ENCODE peak calls at places on chromosomes 5 and 9, in six cellular contexts. One of them, this sample, is unnamed.

GRCh38 chr5:111779260-111780254 is 22.6 kb upstream of the NREP start:
- DNase-seq in GM23248: peak; percentile 35
- DNase-seq in GM12865: no peak
- DNase-seq in thyroid gland: peak; percentile 25
- DNase-seq in pancreas: no peak
- DNase-seq in neuronal stem cell: no peak
- DNase-seq in this sample: no peak

GRCh38 chr9:4177970-4178758 is 121.7 kb downstream of the GLIS3 start:
- DNase-seq in GM12865: no peak
- DNase-seq in thyroid gland: no peak
- DNase-seq in GM23248: no peak
- DNase-seq in neuronal stem cell: no peak
- DNase-seq in pancreas: no peak
- DNase-seq in this sample: no peak

GRCh38 chr9:109143881-109144562 is 23.0 kb downstream of the FRRS1L start:
- DNase-seq in GM12865: peak; percentile 80
- DNase-seq in GM23248: peak; percentile 50
- DNase-seq in thyroid gland: no peak
- DNase-seq in neuronal stem cell: no peak
- DNase-seq in pancreas: no peak
- DNase-seq in this sample: no peak

GRCh38 chr5:61020415-61020814 is 75.4 kb downstream of the NDUFAF2 start:
- DNase-seq in neuronal stem cell: no peak
- DNase-seq in GM12865: no peak
- DNase-seq in thyroid gland: peak; percentile 15
- DNase-seq in GM23248: no peak
- DNase-seq in pancreas: no peak
- DNase-seq in this sample: no peak

GRCh38 chr9:87213948-87214347 is 266.6 kb upstream of the GAS1 start:
- DNase-seq in GM23248: peak; percentile 77
- DNase-seq in GM12865: no peak
- DNase-seq in neuronal stem cell: no peak
- DNase-seq in pancreas: no peak
- DNase-seq in thyroid gland: no peak
- DNase-seq in this sample: no peak

GRCh38 chr5:171706736-171707440 is 78.7 kb upstream of the SMIM23 start:
- DNase-seq in GM23248: no peak
- DNase-seq in neuronal stem cell: no peak
- DNase-seq in pancreas: no peak
- DNase-seq in GM12865: no peak
- DNase-seq in thyroid gland: no peak
- DNase-seq in this sample: no peak

GRCh38 chr9:38346811-38347735 is 45.4 kb upstream of the ALDH1B1 start:
- DNase-seq in GM12865: no peak
- DNase-seq in GM23248: no peak
- DNase-seq in neuronal stem cell: no peak
- DNase-seq in pancreas: no peak
- DNase-seq in thyroid gland: no peak
- DNase-seq in this sample: no peak

GRCh38 chr9:31519826-31520225 is 864.6 kb upstream of the ACO1 start:
- DNase-seq in GM12865: no peak
- DNase-seq in GM23248: no peak
- DNase-seq in pancreas: no peak
- DNase-seq in thyroid gland: no peak
- DNase-seq in neuronal stem cell: no peak
- DNase-seq in this sample: no peak

GRCh38 chr9:124001445-124001799 is 10.1 kb upstream of the LHX2 start:
- DNase-seq in neuronal stem cell: no peak
- DNase-seq in GM23248: no peak
- DNase-seq in thyroid gland: no peak
- DNase-seq in pancreas: no peak
- DNase-seq in GM12865: no peak
- DNase-seq in this sample: no peak

GRCh38 chr9:126248680-126249079 is 77.9 kb upstream of the MVB12B start:
- DNase-seq in GM12865: no peak
- DNase-seq in neuronal stem cell: no peak
- DNase-seq in pancreas: no peak
- DNase-seq in thyroid gland: no peak
- DNase-seq in GM23248: peak; percentile 87
- DNase-seq in this sample: no peak

GRCh38 chr5:53322257-53322656 is 158.2 kb upstream of the FST start:
- DNase-seq in pancreas: no peak
- DNase-seq in neuronal stem cell: no peak
- DNase-seq in thyroid gland: no peak
- DNase-seq in GM23248: no peak
- DNase-seq in GM12865: no peak
- DNase-seq in this sample: no peak

GRCh38 chr5:153965102-153965645 is 73.5 kb downstream of the FAM114A2 start:
- DNase-seq in thyroid gland: peak; percentile 29
- DNase-seq in GM23248: peak; percentile 69
- DNase-seq in GM12865: peak; percentile 64
- DNase-seq in neuronal stem cell: peak; percentile 78
- DNase-seq in pancreas: no peak
- DNase-seq in this sample: peak; percentile 66

GRCh38 chr9:130945173-130945572 is 6.1 kb upstream of the FIBCD1 start:
- DNase-seq in GM12865: no peak
- DNase-seq in pancreas: no peak
- DNase-seq in GM23248: no peak
- DNase-seq in neuronal stem cell: no peak
- DNase-seq in thyroid gland: no peak
- DNase-seq in this sample: no peak

GRCh38 chr5:180868960-180869359 is 7.9 kb upstream of the ZFP62 start:
- DNase-seq in GM12865: peak; percentile 80
- DNase-seq in thyroid gland: peak; percentile 93
- DNase-seq in neuronal stem cell: peak; percentile 82
- DNase-seq in GM23248: peak; percentile 78
- DNase-seq in pancreas: peak; percentile 85
- DNase-seq in this sample: peak; percentile 73

GRCh38 chr9:27572566-27572917 is 739 bp downstream of the C9orf72 start:
- DNase-seq in thyroid gland: peak; percentile 50
- DNase-seq in neuronal stem cell: no peak
- DNase-seq in GM12865: peak; percentile 73
- DNase-seq in GM23248: peak; percentile 74
- DNase-seq in pancreas: no peak
- DNase-seq in this sample: no peak

GRCh38 chr9:98333703-98334582 is 78.5 kb upstream of the TBC1D2 start:
- DNase-seq in pancreas: no peak
- DNase-seq in GM23248: peak; percentile 86
- DNase-seq in thyroid gland: no peak
- DNase-seq in neuronal stem cell: no peak
- DNase-seq in GM12865: no peak
- DNase-seq in this sample: no peak

GRCh38 chr9:136361047-136361756 is 2.3 kb downstream of the DNLZ start:
- DNase-seq in GM23248: peak; percentile 55
- DNase-seq in pancreas: no peak
- DNase-seq in GM12865: no peak
- DNase-seq in thyroid gland: no peak
- DNase-seq in neuronal stem cell: no peak
- DNase-seq in this sample: no peak

GRCh38 chr5:116133281-116133680 is 48.5 kb downstream of the COMMD10 start:
- DNase-seq in GM23248: no peak
- DNase-seq in thyroid gland: no peak
- DNase-seq in GM12865: no peak
- DNase-seq in neuronal stem cell: no peak
- DNase-seq in pancreas: no peak
- DNase-seq in this sample: no peak

GRCh38 chr5:112957970-112958773 is 18.4 kb upstream of the DCP2 start:
- DNase-seq in thyroid gland: peak; percentile 89
- DNase-seq in GM23248: peak; percentile 98
- DNase-seq in neuronal stem cell: no peak
- DNase-seq in GM12865: peak; percentile 75
- DNase-seq in pancreas: peak; percentile 70
- DNase-seq in this sample: no peak

DNA sequence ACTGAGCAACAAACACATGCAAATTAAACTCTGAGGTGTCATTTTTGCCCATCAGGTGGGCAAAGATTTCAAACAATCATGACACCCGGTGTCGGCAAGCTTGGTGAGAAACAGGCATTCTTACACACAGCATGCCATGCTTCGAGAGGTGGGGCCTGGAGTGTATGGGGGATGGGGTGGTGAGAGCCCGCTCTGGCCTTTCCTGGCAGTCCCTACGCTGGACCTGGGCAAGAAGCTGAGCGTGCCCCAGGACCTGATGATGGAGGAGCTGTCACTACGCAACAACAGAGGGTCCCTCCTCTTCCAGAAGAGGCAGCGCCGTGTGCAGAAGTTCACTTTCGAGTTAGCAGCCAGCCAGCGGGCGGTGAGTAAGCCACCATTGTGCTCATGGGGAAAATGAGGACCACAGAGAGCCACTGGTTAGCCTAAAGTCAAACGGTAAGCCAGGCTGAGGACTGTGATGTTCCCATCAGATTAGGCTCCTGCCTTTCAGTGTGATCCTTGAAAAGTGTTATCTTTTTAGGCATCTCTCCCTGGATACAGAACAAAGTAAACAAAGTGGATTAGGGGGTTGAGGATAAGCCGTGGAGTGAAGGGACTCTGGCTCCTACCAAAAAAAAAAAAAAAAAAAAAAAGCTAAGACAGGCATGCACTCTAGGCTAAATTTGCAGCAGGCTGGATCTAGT is 9.4 kb downstream of the MYOZ3 start:
- DNase-seq in GM12865: no peak
- DNase-seq in GM23248: no peak
- DNase-seq in neuronal stem cell: no peak
- DNase-seq in thyroid gland: no peak
- DNase-seq in pancreas: no peak
- DNase-seq in this sample: no peak
- H3K4me3 ChIP-seq in GM12865: no peak overlapping the region
- H3K4me3 ChIP-seq in GM23248: no peak overlapping the region
- H3K4me3 ChIP-seq in neuronal stem cell: no peak overlapping the region
- H3K4me3 ChIP-seq in thyroid gland: no peak overlapping the region
- H3K4me3 ChIP-seq in pancreas: no peak overlapping the region
- H3K4me3 ChIP-seq in this sample: no peak overlapping the region

DNA sequence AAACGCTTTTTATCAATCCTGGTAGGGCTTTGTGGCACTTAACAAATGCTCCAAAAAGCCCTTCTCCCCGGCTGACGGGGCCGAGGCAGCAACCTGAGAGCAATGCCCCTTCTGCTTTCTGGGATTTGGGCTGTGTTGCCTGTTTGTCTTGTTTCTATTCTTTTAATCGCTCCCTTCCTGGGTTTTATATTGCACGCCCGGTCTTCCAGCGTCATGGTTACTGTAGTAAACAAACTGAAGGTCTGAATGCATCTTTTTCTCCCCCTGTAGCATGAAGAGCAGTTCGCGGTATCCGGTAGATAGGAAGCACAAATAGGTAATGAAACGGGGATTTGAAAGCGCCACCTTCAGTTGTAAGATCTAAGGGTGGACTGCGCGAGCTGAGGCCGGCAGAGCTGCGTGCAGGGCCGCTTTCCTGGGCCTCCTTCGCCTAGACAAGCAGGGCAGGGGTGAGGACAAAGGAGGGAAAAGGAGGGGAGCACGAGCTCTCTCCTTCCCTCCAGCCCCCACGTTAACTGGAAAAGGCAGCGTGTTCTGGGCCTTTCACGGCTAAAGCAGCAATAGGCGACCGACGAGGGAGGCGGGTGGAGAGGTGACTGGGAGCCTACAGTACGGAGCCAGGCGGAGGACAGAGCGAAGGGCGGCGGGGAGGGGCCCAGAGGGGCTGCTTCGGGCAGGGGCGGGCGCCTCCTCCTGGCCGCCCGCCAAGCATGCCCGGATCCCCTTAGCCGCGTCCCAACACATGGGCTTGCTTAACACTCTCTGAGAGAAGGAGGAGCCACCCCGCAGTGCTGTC is 49.3 kb upstream of the ZNF366 start:
- DNase-seq in neuronal stem cell: peak; percentile 48
- DNase-seq in GM12865: peak; percentile 83
- DNase-seq in thyroid gland: peak; percentile 72
- DNase-seq in pancreas: peak; percentile 68
- DNase-seq in GM23248: peak; percentile 73
- DNase-seq in this sample: peak; percentile 65
- H3K4me3 ChIP-seq in neuronal stem cell: no peak overlapping the region
- H3K4me3 ChIP-seq in GM12865: peak overlapping the region; percentile 57
- H3K4me3 ChIP-seq in thyroid gland: no peak overlapping the region
- H3K4me3 ChIP-seq in pancreas: no peak overlapping the region
- H3K4me3 ChIP-seq in GM23248: peak overlapping the region; percentile 64
- H3K4me3 ChIP-seq in this sample: peak overlapping the region; percentile 50

GRCh38 chr5:14257995-14258403 is 114.9 kb downstream of the TRIO start:
- DNase-seq in thyroid gland: no peak
- DNase-seq in GM12865: peak; percentile 86
- DNase-seq in GM23248: no peak
- DNase-seq in pancreas: no peak
- DNase-seq in neuronal stem cell: no peak
- DNase-seq in this sample: no peak
- H3K4me3 ChIP-seq in thyroid gland: no peak overlapping the region
- H3K4me3 ChIP-seq in GM12865: peak overlapping the region; percentile 33
- H3K4me3 ChIP-seq in GM23248: no peak overlapping the region
- H3K4me3 ChIP-seq in pancreas: no peak overlapping the region
- H3K4me3 ChIP-seq in neuronal stem cell: no peak overlapping the region
- H3K4me3 ChIP-seq in this sample: no peak overlapping the region

GRCh38 chr5:159053216-159053615 is 46.5 kb downstream of the EBF1 start:
- DNase-seq in thyroid gland: no peak
- DNase-seq in neuronal stem cell: no peak
- DNase-seq in GM12865: peak; percentile 15
- DNase-seq in pancreas: no peak
- DNase-seq in GM23248: no peak
- DNase-seq in this sample: no peak

GRCh38 chr5:159053708-159054107 is 46.0 kb downstream of the EBF1 start:
- DNase-seq in thyroid gland: no peak
- DNase-seq in neuronal stem cell: no peak
- DNase-seq in GM23248: no peak
- DNase-seq in pancreas: no peak
- DNase-seq in GM12865: no peak
- DNase-seq in this sample: no peak

GRCh38 chr5:159051431-159052281 is 48.1 kb downstream of the EBF1 start:
- DNase-seq in pancreas: peak; percentile 69
- DNase-seq in neuronal stem cell: no peak
- DNase-seq in GM12865: peak; percentile 80
- DNase-seq in thyroid gland: peak; percentile 39
- DNase-seq in GM23248: peak; percentile 80
- DNase-seq in this sample: peak; percentile 59

GRCh38 chr5:159050408-159051091 is 49.2 kb downstream of the EBF1 start:
- DNase-seq in thyroid gland: no peak
- DNase-seq in neuronal stem cell: no peak
- DNase-seq in GM23248: peak; percentile 91
- DNase-seq in GM12865: peak; percentile 86
- DNase-seq in pancreas: no peak
- DNase-seq in this sample: no peak

DNA sequence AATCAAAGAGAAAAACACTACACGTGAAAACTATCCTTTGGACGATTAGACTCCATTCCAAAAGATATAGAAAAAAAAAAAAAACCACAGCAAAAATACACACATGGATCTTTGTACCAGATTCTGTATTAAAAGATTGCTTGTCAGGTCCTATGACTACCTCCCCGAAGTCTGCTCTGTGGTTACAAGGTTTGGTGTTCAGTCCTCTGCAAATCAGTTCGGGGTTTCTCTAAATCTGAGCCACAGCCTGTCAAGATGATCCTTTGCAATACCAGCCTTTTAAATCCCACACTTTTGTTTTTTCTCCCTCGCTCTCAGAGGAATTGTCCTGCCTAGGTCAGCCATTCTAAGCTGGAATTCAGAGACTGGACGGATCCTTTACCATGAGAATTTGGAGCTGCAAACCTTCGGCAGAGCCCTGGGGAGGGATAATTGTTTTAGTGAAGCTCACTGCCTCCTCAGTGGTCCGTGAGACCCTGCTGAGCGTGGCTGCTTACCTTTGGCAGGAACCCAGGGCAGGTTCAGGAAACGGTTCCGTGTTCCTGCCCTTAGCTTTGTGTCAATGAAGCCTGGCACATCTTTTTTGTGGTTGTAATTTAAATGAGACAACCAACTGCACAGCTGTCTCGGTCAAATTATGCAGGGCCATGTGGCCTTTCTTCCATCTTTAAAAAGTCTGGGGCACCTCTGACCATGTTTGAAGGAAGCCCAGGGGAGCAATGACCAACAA is 47.3 kb downstream of the EBF1 start:
- DNase-seq in thyroid gland: no peak
- DNase-seq in pancreas: no peak
- DNase-seq in GM23248: peak; percentile 55
- DNase-seq in GM12865: peak; percentile 62
- DNase-seq in neuronal stem cell: no peak
- DNase-seq in this sample: no peak
- H3K4me3 ChIP-seq in thyroid gland: no peak overlapping the region
- H3K4me3 ChIP-seq in pancreas: no peak overlapping the region
- H3K4me3 ChIP-seq in GM23248: peak overlapping the region; percentile 60
- H3K4me3 ChIP-seq in GM12865: peak overlapping the region; percentile 74
- H3K4me3 ChIP-seq in neuronal stem cell: peak overlapping the region; percentile 24
- H3K4me3 ChIP-seq in this sample: no peak overlapping the region

This sample was measured in dorsolateral prefrontal cortex.